ENCODE peak calls at places on chromosome 4, in six cellular contexts. Q is IMR-90, E is H1, F is H9, L is mesenchymal stem cell, D is neuronal stem cell. R is an unnamed sample.

GRCh38 chr4:142523111-142523510 is 323.0 kb downstream of the INPP4B start:
- DNase-seq in D (no peak), Q (no peak), F (no peak), E (no peak), L (no peak), R (no peak)

GRCh38 chr4:7697326-7697725 is 242.3 kb downstream of the AFAP1 start:
- DNase-seq in Q (no peak), E (no peak), L (no peak), D (no peak), F (no peak), R (no peak)

GRCh38 chr4:155025762-155026457 is 182.5 kb upstream of the NPY2R start:
- DNase-seq in F (peak), L (no peak), Q (no peak), E (peak), D (peak), R (peak)

GRCh38 chr4:2141762-2142520 is 82.8 kb downstream of the NAT8L start:
- DNase-seq in L (no peak), E (peak), D (no peak), Q (no peak), F (peak), R (no peak)

GRCh38 chr4:99028187-99028586 is 32.7 kb downstream of the METAP1 start:
- DNase-seq in Q (peak), L (no peak), D (no peak), F (no peak), E (no peak), R (peak)

GRCh38 chr4:11487876-11488545 is 59.3 kb upstream of the HS3ST1 start:
- DNase-seq in E (no peak), D (no peak), Q (no peak), L (peak), F (no peak), R (no peak)

GRCh38 chr4:73419106-73420038 is 15.3 kb downstream of the ALB start:
- DNase-seq in E (no peak), L (no peak), D (no peak), F (no peak), Q (no peak), R (no peak)

GRCh38 chr4:61533140-61533539 is 333.0 kb downstream of the ADGRL3 start:
- DNase-seq in L (no peak), D (no peak), E (no peak), Q (peak), F (no peak), R (peak)

GRCh38 chr4:39908284-39908683 is 69.4 kb downstream of the PDS5A start:
- DNase-seq in F (no peak), L (peak), E (no peak), D (no peak), Q (peak), R (no peak)

GRCh38 chr4:112862318-112862674 is 187.2 kb upstream of the ANK2 start:
- DNase-seq in Q (no peak), F (no peak), E (no peak), L (no peak), D (no peak), R (no peak)

GRCh38 chr4:1491630-1492457 is 85.6 kb upstream of the NKX1-1 start:
- DNase-seq in D (no peak), F (no peak), L (no peak), Q (no peak), E (no peak), R (no peak)

GRCh38 chr4:926538-926937 is 5.6 kb downstream of the GAK start:
- DNase-seq in D (peak), F (peak), L (no peak), Q (no peak), E (peak), R (no peak)

GRCh38 chr4:1502976-1503375 is 96.7 kb upstream of the NKX1-1 start:
- DNase-seq in E (no peak), L (no peak), D (no peak), F (peak), Q (no peak), R (no peak)

GRCh38 chr4:151854731-151855130 is 93.9 kb upstream of the GATB start:
- DNase-seq in Q (peak), F (no peak), L (peak), E (no peak), D (no peak), R (no peak)

GRCh38 chr4:110636231-110636676 is 13.4 kb upstream of the PITX2 start:
- DNase-seq in F (no peak), D (no peak), E (no peak), L (peak), Q (no peak), R (no peak)
- H3K9ac ChIP-seq in F (no peak), D (no peak), E (no peak), L (peak), Q (peak), R (no peak)

GRCh38 chr4:185654311-185654710 is 119.0 kb upstream of the PDLIM3 start:
- DNase-seq in D (no peak), L (no peak), Q (no peak), F (no peak), E (no peak), R (peak)

GRCh38 chr4:185654965-185655554 is 119.8 kb upstream of the PDLIM3 start:
- DNase-seq in E (no peak), Q (no peak), F (no peak), D (no peak), L (no peak), R (no peak)

GRCh38 chr4:185651137-185651677 is 115.9 kb upstream of the PDLIM3 start:
- DNase-seq in D (no peak), L (no peak), Q (no peak), F (no peak), E (no peak), R (no peak)

GRCh38 chr4:185648631-185649030 is 113.3 kb upstream of the PDLIM3 start:
- DNase-seq in Q (no peak), D (no peak), L (no peak), E (no peak), F (no peak), R (no peak)

DNA sequence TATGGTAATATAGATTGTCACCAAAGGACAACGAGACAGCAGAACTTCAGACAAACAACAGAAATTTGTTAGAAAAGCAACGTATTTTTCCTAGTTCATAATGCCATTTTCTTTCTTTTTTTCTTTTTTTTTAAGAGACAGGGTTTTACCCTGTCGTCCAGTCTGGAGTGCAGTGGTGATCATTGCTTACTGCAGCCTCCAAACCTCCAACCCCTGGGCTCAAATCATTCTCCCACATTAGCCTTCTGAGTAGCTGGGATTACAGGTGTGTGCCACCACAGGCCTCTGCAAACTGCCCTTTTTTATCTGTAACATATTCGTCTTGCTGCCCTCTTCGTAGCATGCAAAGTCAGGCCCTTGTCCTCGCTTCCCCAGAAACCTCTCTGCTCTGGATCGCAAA is 116.5 kb upstream of the PDLIM3 start:
- DNase-seq in E (no peak), L (no peak), D (no peak), F (no peak), Q (no peak), R (no peak)
- H2AFZ ChIP-seq in E (no peak), L (no peak), D (no peak), F (no peak), Q (no peak), R (no peak)

DNA sequence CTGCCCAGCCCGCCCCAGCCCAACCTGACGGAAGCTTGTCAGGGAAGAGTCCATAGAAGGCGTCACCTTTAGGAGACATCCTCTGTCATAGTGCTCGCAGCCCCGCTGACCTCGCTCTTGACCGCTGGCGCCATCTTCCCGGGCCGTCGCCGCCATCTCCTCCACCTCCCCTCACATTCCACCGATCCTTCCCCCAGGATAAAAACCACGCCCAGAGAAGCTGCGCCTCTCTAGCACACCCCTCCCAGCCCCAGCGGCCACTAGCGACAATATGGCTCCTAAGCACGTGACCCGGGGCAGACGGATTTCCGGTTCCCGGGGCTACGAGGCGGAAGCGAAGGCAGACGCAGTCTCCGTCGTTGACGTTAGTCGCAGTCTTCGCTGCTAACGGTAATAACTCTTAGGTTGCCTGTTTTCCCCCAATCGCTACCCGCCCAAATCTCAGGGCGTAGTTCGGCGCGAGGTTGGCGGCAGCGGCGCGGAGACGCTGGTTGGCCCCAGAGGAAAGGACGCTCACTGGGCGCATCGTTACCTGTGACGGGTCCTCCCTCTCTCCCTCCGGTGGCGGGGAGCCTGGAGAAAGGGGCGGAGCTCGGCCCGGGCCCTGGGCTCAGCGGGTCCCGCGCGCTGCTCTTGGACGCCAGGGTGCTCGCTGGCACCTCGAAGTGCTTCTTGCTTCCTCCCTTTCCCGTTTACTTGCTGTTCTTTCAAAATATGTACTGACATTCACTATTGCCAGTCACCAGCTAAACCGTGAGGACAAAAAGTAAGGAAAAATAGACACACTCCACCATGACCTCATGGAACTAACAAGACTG is at the start of the genes RCHY1 and THAP6:
- DNase-seq in Q (peak), D (peak), L (peak), E (peak), F (peak), R (peak)
- H2BK5ac ChIP-seq in Q (peak), D (peak), L (peak), E (peak), F (no peak), R (peak)

GRCh38 chr4:80006935-80007744 is 65.9 kb downstream of the ANTXR2 start:
- DNase-seq in Q (peak), L (peak), E (no peak), D (no peak), F (no peak), R (no peak)
- H3K9ac ChIP-seq in Q (no peak), L (no peak), E (no peak), D (no peak), F (no peak), R (no peak)